ENCODE peak calls at places on chromosomes 3 and 15, in ten cellular contexts. W is iris pigment epithelial cell; B is HS-5; F is SW 1271; M is left ventricle myocardium superior; H is activated CD8-positive, alpha-beta memory T cell treated with anti-CD3 and anti-CD28 coated beads for 1 hour; T is fibroblast of lung; Z is D341Med; J is stimulated activated CD8-positive, alpha-beta memory T cell treated with anti-CD3 and anti-CD28 coated beads, Interleukin-2, amount 100 ng/mL, for 1 hour; K is AG08395. C is an unnamed sample.

GRCh38 chr3:56357266-56357665 is 111.0 kb downstream of the ERC2 start:
- DNase-seq in F (no peak), W (peak), M (no peak), J (no peak), H (no peak), B (no peak), Z (no peak), K (no peak), T (no peak), C (no peak)

GRCh38 chr3:58596828-58597518 is 19.8 kb upstream of the FAM107A start:
- DNase-seq in F (no peak), H (no peak), W (peak), Z (no peak), J (no peak), B (no peak), T (no peak), M (no peak), K (no peak), C (no peak)

GRCh38 chr3:2603734-2604297 is 505.1 kb downstream of the CNTN4 start:
- DNase-seq in K (no peak), H (no peak), Z (no peak), M (no peak), F (no peak), T (no peak), B (no peak), W (no peak), J (no peak), C (no peak)

GRCh38 chr3:66382142-66382541 is 118.7 kb downstream of the LRIG1 start:
- DNase-seq in J (no peak), T (no peak), H (no peak), K (no peak), Z (no peak), M (no peak), F (no peak), B (no peak), W (no peak), C (no peak)

GRCh38 chr3:70742081-70742480 is 429.6 kb upstream of the MDFIC2 start:
- DNase-seq in J (no peak), Z (no peak), M (no peak), T (no peak), F (no peak), K (no peak), H (no peak), B (no peak), W (no peak), C (no peak)

GRCh38 chr3:28326458-28326926 is 22.0 kb upstream of the ZCWPW2 start:
- DNase-seq in W (peak), Z (no peak), M (no peak), H (no peak), K (no peak), T (no peak), B (no peak), F (no peak), J (no peak), C (no peak)

GRCh38 chr3:196335004-196335403 is 3.2 kb downstream of the TM4SF19 start:
- DNase-seq in B (no peak), F (no peak), K (no peak), H (no peak), W (no peak), T (no peak), J (no peak), Z (no peak), M (no peak), C (no peak)

GRCh38 chr15:66634540-66634939 is 67.5 kb upstream of the SMAD6 start:
- DNase-seq in H (no peak), Z (no peak), J (no peak), K (no peak), B (no peak), W (no peak), T (no peak), F (no peak), M (no peak), C (no peak)

GRCh38 chr3:88311826-88312225 is 162.1 kb downstream of the C3orf38 start:
- DNase-seq in F (no peak), M (no peak), W (no peak), H (no peak), T (no peak), Z (no peak), J (no peak), B (no peak), K (no peak), C (no peak)